ENCODE peak calls at places on chromosomes 11 and 22, in seven cellular contexts. One of them, this sample, is unnamed.

GRCh38 chr11:41978951-41979350 is 519.5 kb upstream of the LRRC4C start:
- DNase-seq in naive thymus-derived CD4-positive, alpha-beta T cell: no peak
- DNase-seq in pancreas: no peak
- DNase-seq in tibial nerve: no peak
- DNase-seq in right atrium auricular region: no peak
- DNase-seq in Karpas-422: no peak
- DNase-seq in colonic mucosa: no peak
- DNase-seq in this sample: peak; percentile 6

GRCh38 chr22:19118601-19118880 is 3.7 kb downstream of the DGCR2 start:
- DNase-seq in naive thymus-derived CD4-positive, alpha-beta T cell: no peak
- DNase-seq in Karpas-422: no peak
- DNase-seq in pancreas: no peak
- DNase-seq in colonic mucosa: no peak
- DNase-seq in tibial nerve: no peak
- DNase-seq in right atrium auricular region: no peak
- DNase-seq in this sample: no peak

GRCh38 chr11:111676878-111677585 is 74.8 kb downstream of the SIK2 start:
- DNase-seq in colonic mucosa: no peak
- DNase-seq in tibial nerve: no peak
- DNase-seq in naive thymus-derived CD4-positive, alpha-beta T cell: no peak
- DNase-seq in right atrium auricular region: no peak
- DNase-seq in Karpas-422: no peak
- DNase-seq in pancreas: no peak
- DNase-seq in this sample: no peak

GRCh38 chr22:29815580-29815979 is 22.5 kb downstream of the ASCC2 start:
- DNase-seq in Karpas-422: no peak
- DNase-seq in right atrium auricular region: no peak
- DNase-seq in naive thymus-derived CD4-positive, alpha-beta T cell: no peak
- DNase-seq in colonic mucosa: no peak
- DNase-seq in tibial nerve: no peak
- DNase-seq in pancreas: no peak
- DNase-seq in this sample: no peak

GRCh38 chr22:36853407-36854099 is 7.3 kb upstream of the NCF4 start:
- DNase-seq in naive thymus-derived CD4-positive, alpha-beta T cell: peak; percentile 90
- DNase-seq in colonic mucosa: peak; percentile 75
- DNase-seq in right atrium auricular region: peak; percentile 66
- DNase-seq in Karpas-422: peak; percentile 97
- DNase-seq in pancreas: peak; percentile 81
- DNase-seq in tibial nerve: no peak
- DNase-seq in this sample: no peak

GRCh38 chr11:19729141-19729540 is 16.5 kb downstream of the NAV2 start:
- DNase-seq in Karpas-422: no peak
- DNase-seq in colonic mucosa: no peak
- DNase-seq in right atrium auricular region: no peak
- DNase-seq in tibial nerve: no peak
- DNase-seq in naive thymus-derived CD4-positive, alpha-beta T cell: no peak
- DNase-seq in pancreas: no peak
- DNase-seq in this sample: no peak

GRCh38 chr22:40919446-40919845 is 31.7 kb upstream of the RBX1 start:
- DNase-seq in colonic mucosa: no peak
- DNase-seq in tibial nerve: no peak
- DNase-seq in pancreas: no peak
- DNase-seq in right atrium auricular region: no peak
- DNase-seq in Karpas-422: no peak
- DNase-seq in naive thymus-derived CD4-positive, alpha-beta T cell: no peak
- DNase-seq in this sample: no peak

GRCh38 chr11:75352417-75353206 is 1.2 kb upstream of the ARRB1 start:
- DNase-seq in Karpas-422: no peak
- DNase-seq in colonic mucosa: no peak
- DNase-seq in naive thymus-derived CD4-positive, alpha-beta T cell: no peak
- DNase-seq in tibial nerve: no peak
- DNase-seq in pancreas: peak; percentile 70
- DNase-seq in right atrium auricular region: no peak
- DNase-seq in this sample: no peak

DNA sequence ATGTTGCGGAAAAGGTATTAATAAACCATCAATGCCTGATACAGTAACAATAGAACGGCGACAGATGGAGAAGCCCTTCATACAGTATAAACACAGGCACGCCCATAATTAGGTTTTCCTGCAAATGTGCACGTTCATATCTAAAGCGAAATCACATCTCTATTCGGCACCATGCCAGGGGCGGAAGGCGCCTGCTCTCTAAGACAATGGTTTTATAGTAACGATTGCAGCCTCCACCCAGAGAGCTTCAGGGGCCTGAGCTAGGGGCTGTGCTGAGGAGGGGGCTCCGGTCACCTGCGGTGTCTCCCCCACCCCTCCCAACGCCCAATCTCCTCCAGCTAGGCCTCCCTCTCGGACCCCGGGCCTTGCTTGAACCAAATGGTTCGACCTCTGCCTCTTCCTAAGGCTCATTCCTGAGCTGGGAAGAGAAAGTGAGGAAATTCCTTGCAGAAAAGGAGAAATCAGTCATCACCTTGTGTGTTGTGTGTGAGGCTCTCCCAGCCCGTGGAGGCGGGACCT is 9.6 kb downstream of the KRTAP5-5 start:
- DNase-seq in tibial nerve: no peak
- DNase-seq in Karpas-422: no peak
- DNase-seq in right atrium auricular region: no peak
- DNase-seq in pancreas: no peak
- DNase-seq in colonic mucosa: peak; percentile 93
- DNase-seq in naive thymus-derived CD4-positive, alpha-beta T cell: peak; percentile 30
- DNase-seq in this sample: no peak
- H3K27ac ChIP-seq in tibial nerve: no peak overlapping the region
- H3K27ac ChIP-seq in Karpas-422: no peak overlapping the region
- H3K27ac ChIP-seq in right atrium auricular region: no peak overlapping the region
- H3K27ac ChIP-seq in pancreas: no peak overlapping the region
- H3K27ac ChIP-seq in colonic mucosa: peak overlapping the region; percentile 68
- H3K27ac ChIP-seq in naive thymus-derived CD4-positive, alpha-beta T cell: no peak overlapping the region
- H3K27ac ChIP-seq in this sample: no peak overlapping the region

DNA sequence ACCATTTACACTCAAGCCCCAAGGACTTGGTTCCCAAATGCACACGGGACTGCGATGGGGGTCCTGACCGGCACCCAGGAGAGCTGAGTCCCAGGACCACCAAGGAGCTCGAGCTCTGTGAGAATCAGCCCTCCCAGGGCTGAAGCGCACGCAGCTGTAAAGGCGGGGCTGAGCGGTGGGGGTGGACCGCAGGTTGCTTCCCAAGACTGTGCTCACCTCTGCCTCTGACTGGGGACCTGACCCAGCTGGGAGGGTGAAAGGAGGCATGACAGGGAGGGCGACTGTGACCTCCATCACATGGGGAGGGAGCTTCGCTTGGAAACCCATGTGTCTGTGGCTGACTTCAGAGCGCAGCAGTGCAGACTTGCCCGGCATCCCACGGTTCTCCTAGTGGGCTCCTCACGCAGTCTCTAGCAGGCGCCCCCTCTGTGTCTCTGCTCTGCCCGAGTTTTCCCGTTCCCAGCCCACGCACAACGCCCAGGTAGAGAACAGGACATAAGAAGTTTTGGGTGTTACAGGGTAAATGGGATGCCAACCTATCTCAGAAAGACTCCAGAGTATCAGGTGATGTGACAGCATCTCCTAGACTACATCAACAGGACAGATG is 15.4 kb upstream of the NAP1L4 start:
- DNase-seq in tibial nerve: no peak
- DNase-seq in colonic mucosa: no peak
- DNase-seq in pancreas: no peak
- DNase-seq in naive thymus-derived CD4-positive, alpha-beta T cell: no peak
- DNase-seq in right atrium auricular region: no peak
- DNase-seq in Karpas-422: no peak
- DNase-seq in this sample: no peak
- H3K27ac ChIP-seq in tibial nerve: no peak overlapping the region
- H3K27ac ChIP-seq in colonic mucosa: no peak overlapping the region
- H3K27ac ChIP-seq in pancreas: no peak overlapping the region
- H3K27ac ChIP-seq in naive thymus-derived CD4-positive, alpha-beta T cell: no peak overlapping the region
- H3K27ac ChIP-seq in right atrium auricular region: no peak overlapping the region
- H3K27ac ChIP-seq in Karpas-422: no peak overlapping the region
- H3K27ac ChIP-seq in this sample: no peak overlapping the region

DNA sequence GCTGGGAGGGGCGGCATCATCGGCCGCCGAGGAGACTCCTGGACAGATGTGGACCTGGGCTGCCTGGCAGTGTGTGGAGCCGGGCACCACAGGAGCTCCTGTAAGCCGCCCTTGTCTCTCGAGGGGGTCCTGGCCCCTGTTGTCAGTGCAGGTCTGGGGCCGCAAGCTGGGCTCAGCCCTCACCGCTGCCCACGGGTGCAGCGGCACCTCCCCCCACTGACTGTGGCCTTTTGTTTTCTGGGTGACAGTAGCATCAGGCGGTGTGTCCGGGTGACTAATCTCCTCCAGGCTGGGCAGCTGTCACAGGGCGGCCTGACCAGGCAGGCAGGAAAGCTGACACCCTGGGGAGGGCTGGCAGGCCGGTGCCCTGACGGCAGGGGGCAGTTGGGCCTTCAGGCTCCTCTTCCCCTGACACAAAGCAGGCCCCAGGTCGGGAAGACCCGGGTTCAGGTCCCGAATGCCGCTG is 16.2 kb downstream of the DGKZ start:
- DNase-seq in right atrium auricular region: peak; percentile 74
- DNase-seq in colonic mucosa: no peak
- DNase-seq in tibial nerve: no peak
- DNase-seq in Karpas-422: no peak
- DNase-seq in pancreas: peak; percentile 64
- DNase-seq in naive thymus-derived CD4-positive, alpha-beta T cell: no peak
- DNase-seq in this sample: peak; percentile 25
- H3K27ac ChIP-seq in right atrium auricular region: peak overlapping the region; percentile 88
- H3K27ac ChIP-seq in colonic mucosa: no peak overlapping the region
- H3K27ac ChIP-seq in tibial nerve: no peak overlapping the region
- H3K27ac ChIP-seq in Karpas-422: peak overlapping the region; percentile 95
- H3K27ac ChIP-seq in pancreas: no peak overlapping the region
- H3K27ac ChIP-seq in naive thymus-derived CD4-positive, alpha-beta T cell: peak overlapping the region; percentile 78
- H3K27ac ChIP-seq in this sample: peak overlapping the region; percentile 85

GRCh38 chr22:44173154-44173553 is 7.6 kb upstream of the PARVG start:
- DNase-seq in colonic mucosa: no peak
- DNase-seq in Karpas-422: no peak
- DNase-seq in pancreas: no peak
- DNase-seq in right atrium auricular region: no peak
- DNase-seq in tibial nerve: no peak
- DNase-seq in naive thymus-derived CD4-positive, alpha-beta T cell: no peak
- DNase-seq in this sample: no peak

GRCh38 chr22:44171486-44172076 is 9.1 kb upstream of the PARVG start:
- DNase-seq in tibial nerve: no peak
- DNase-seq in right atrium auricular region: no peak
- DNase-seq in naive thymus-derived CD4-positive, alpha-beta T cell: no peak
- DNase-seq in pancreas: no peak
- DNase-seq in Karpas-422: no peak
- DNase-seq in colonic mucosa: no peak
- DNase-seq in this sample: no peak

GRCh38 chr22:44175676-44176075 is 5.0 kb upstream of the PARVG start:
- DNase-seq in naive thymus-derived CD4-positive, alpha-beta T cell: no peak
- DNase-seq in pancreas: no peak
- DNase-seq in right atrium auricular region: no peak
- DNase-seq in tibial nerve: no peak
- DNase-seq in colonic mucosa: no peak
- DNase-seq in Karpas-422: no peak
- DNase-seq in this sample: no peak

GRCh38 chr22:44170470-44170869 is 10.3 kb upstream of the PARVG start:
- DNase-seq in naive thymus-derived CD4-positive, alpha-beta T cell: no peak
- DNase-seq in colonic mucosa: no peak
- DNase-seq in Karpas-422: no peak
- DNase-seq in pancreas: no peak
- DNase-seq in tibial nerve: no peak
- DNase-seq in right atrium auricular region: no peak
- DNase-seq in this sample: no peak

DNA sequence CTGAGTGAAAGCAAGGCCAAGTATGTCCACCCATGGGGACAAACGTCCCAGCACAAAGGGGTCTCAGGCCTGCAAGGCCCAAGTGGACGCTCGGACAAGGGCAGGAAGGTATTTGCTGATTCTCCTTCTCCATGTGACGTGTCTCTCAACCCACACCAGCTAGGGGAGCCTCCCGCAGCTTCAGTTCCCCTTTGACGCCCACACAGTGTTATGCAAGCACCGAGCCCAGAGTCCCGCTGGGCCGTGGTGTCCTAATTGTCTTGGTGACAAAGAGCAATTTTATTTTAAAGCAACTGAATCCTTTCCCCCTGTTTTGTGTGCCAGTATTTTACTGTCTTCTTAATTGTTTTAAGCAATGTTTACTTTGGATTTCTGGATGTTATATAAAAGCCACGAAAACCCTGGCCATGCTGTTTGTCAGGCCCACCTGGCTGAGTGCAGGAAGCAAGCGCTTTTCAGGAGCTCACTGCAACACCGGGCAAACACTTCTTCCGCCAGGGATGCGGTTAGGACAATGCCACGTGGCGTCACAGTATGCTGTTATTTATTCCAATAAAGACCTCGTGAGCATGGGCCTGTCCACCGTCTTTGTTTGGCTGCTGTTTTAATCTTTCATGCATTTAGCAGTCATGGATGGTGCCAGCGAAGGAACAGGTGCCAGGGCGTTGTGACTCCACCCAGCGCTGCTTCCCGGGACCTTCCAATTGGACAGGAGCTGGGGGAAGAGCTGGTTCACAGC is 8.2 kb upstream of the PARVG start:
- DNase-seq in pancreas: no peak
- DNase-seq in naive thymus-derived CD4-positive, alpha-beta T cell: no peak
- DNase-seq in colonic mucosa: peak; percentile 29
- DNase-seq in tibial nerve: peak; percentile 33
- DNase-seq in right atrium auricular region: peak; percentile 83
- DNase-seq in Karpas-422: peak; percentile 54
- DNase-seq in this sample: peak; percentile 53
- H3K27ac ChIP-seq in pancreas: no peak overlapping the region
- H3K27ac ChIP-seq in naive thymus-derived CD4-positive, alpha-beta T cell: no peak overlapping the region
- H3K27ac ChIP-seq in colonic mucosa: no peak overlapping the region
- H3K27ac ChIP-seq in tibial nerve: no peak overlapping the region
- H3K27ac ChIP-seq in right atrium auricular region: no peak overlapping the region
- H3K27ac ChIP-seq in Karpas-422: no peak overlapping the region
- H3K27ac ChIP-seq in this sample: peak overlapping the region; percentile 45

GRCh38 chr11:66139817-66140216 is 69.7 kb downstream of the PACS1 start:
- DNase-seq in colonic mucosa: no peak
- DNase-seq in pancreas: no peak
- DNase-seq in Karpas-422: no peak
- DNase-seq in right atrium auricular region: no peak
- DNase-seq in tibial nerve: no peak
- DNase-seq in naive thymus-derived CD4-positive, alpha-beta T cell: no peak
- DNase-seq in this sample: no peak

GRCh38 chr11:66142370-66143263 is 72.5 kb downstream of the PACS1 start:
- DNase-seq in naive thymus-derived CD4-positive, alpha-beta T cell: no peak
- DNase-seq in tibial nerve: no peak
- DNase-seq in pancreas: no peak
- DNase-seq in Karpas-422: peak; percentile 78
- DNase-seq in colonic mucosa: no peak
- DNase-seq in right atrium auricular region: no peak
- DNase-seq in this sample: no peak

GRCh38 chr11:66144000-66144678 is 74.1 kb downstream of the PACS1 start:
- DNase-seq in Karpas-422: no peak
- DNase-seq in colonic mucosa: no peak
- DNase-seq in right atrium auricular region: no peak
- DNase-seq in pancreas: no peak
- DNase-seq in tibial nerve: no peak
- DNase-seq in naive thymus-derived CD4-positive, alpha-beta T cell: no peak
- DNase-seq in this sample: no peak

GRCh38 chr11:66146940-66147339 is 76.9 kb downstream of the PACS1 start:
- DNase-seq in tibial nerve: no peak
- DNase-seq in colonic mucosa: no peak
- DNase-seq in right atrium auricular region: no peak
- DNase-seq in pancreas: no peak
- DNase-seq in naive thymus-derived CD4-positive, alpha-beta T cell: no peak
- DNase-seq in Karpas-422: no peak
- DNase-seq in this sample: no peak

DNA sequence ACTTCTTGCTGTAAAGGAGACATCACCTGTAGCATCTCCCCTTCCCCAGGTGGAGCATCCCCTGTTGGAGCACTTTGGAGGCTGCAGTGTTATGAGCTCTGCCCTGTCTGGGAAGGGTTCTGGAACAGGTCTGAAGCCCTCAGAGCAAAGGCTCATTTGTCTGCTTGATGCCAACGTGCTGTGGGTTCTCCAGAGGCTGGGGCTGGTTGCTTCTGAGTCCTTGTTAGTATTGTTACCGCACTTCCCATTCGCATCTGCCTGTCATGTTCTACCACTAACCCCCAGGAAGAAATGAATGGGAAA is 73.1 kb downstream of the PACS1 start:
- DNase-seq in right atrium auricular region: no peak
- DNase-seq in colonic mucosa: no peak
- DNase-seq in tibial nerve: no peak
- DNase-seq in pancreas: no peak
- DNase-seq in Karpas-422: no peak
- DNase-seq in naive thymus-derived CD4-positive, alpha-beta T cell: no peak
- DNase-seq in this sample: no peak
- H3K27ac ChIP-seq in right atrium auricular region: no peak overlapping the region
- H3K27ac ChIP-seq in colonic mucosa: no peak overlapping the region
- H3K27ac ChIP-seq in tibial nerve: no peak overlapping the region
- H3K27ac ChIP-seq in pancreas: no peak overlapping the region
- H3K27ac ChIP-seq in Karpas-422: peak overlapping the region; percentile 73
- H3K27ac ChIP-seq in naive thymus-derived CD4-positive, alpha-beta T cell: no peak overlapping the region
- H3K27ac ChIP-seq in this sample: no peak overlapping the region

This sample was measured in caudate nucleus.